ENCODE peak calls at places on chromosomes 16 and 17, in five cellular contexts. U is NCI-H1694; F is right lobe of liver; P is stimulated activated CD8-positive, alpha-beta memory T cell treated with anti-CD3 and anti-CD28 coated beads, Interleukin-7, amount 100 ng/mL, for 1 hour; C is mucosa of descending colon. Q is an unnamed sample.

GRCh38 chr17:65562206-65562531 is 721 bp upstream of the AXIN2 start:
- DNase-seq in U (no peak), F (no peak), P (no peak), C (no peak), Q (no peak)

GRCh38 chr17:72969293-72969692 is 123.2 kb downstream of the SLC39A11 start:
- DNase-seq in U (no peak), F (no peak), P (no peak), C (no peak), Q (no peak)

GRCh38 chr16:58211245-58211644 is 13.3 kb upstream of the CSNK2A2 start:
- DNase-seq in U (no peak), F (no peak), P (no peak), C (no peak), Q (no peak)

GRCh38 chr16:79776243-79776884 is 175.8 kb upstream of the MAF start:
- DNase-seq in U (peak; percentile 34), F (no peak), P (no peak), C (peak; percentile 48), Q (no peak)

GRCh38 chr16:627458-628239 is 3.1 kb upstream of the WFIKKN1 start:
- DNase-seq in U (no peak), F (peak; percentile 84), P (no peak), C (peak; percentile 64), Q (no peak)

GRCh38 chr17:83057793-83058477 is 21.5 kb upstream of the METRNL start:
- DNase-seq in U (no peak), F (peak; percentile 13), P (no peak), C (no peak), Q (no peak)

GRCh38 chr17:1454541-1454940 is 1.5 kb downstream of the CRK start:
- DNase-seq in U (no peak), F (no peak), P (no peak), C (no peak), Q (no peak)

GRCh38 chr16:31507617-31507928 is 618 bp downstream of the RUSF1 start:
- DNase-seq in U (no peak), F (no peak), P (no peak), C (no peak), Q (no peak)

GRCh38 chr16:46974352-46974751 is 878 bp upstream of the DNAJA2 start:
- DNase-seq in U (no peak), F (no peak), P (no peak), C (no peak), Q (no peak)

GRCh38 chr17:43591750-43592562 is 45.8 kb upstream of the ETV4 start:
- DNase-seq in U (no peak), F (peak; percentile 53), P (no peak), C (peak; percentile 56), Q (peak; percentile 90)

Q was measured in pulmonary artery endothelial cell.